ENCODE peak calls at places on chromosomes 7 and 10, in five cellular contexts. W is CD8-positive, alpha-beta memory T cell; T is aorta; S is naive thymus-derived CD4-positive, alpha-beta T cell; M is CD4-positive, alpha-beta T cell. P is an unnamed sample. For H3K27me3, the result is how much of the 10 kb centered on the place peaks cover.

GRCh38 chr10:44435196-44435595 is 50.3 kb upstream of the CXCL12 start:
- DNase-seq in W (no peak), T (no peak), S (no peak), M (no peak), P (no peak)

GRCh38 chr7:94195201-94195600 is 191.0 kb upstream of the BET1 start:
- DNase-seq in W (no peak), T (no peak), S (no peak), M (no peak), P (no peak)

GRCh38 chr7:152851326-152851725 is 91.8 kb downstream of the ACTR3B start:
- DNase-seq in W (no peak), T (no peak), S (no peak), M (no peak), P (no peak)

GRCh38 chr10:8331896-8332729 is 277.6 kb downstream of the GATA3 start:
- DNase-seq in W (peak), T (peak), S (peak), M (peak), P (peak)

GRCh38 chr7:26153823-26154783 is 2.1 kb downstream of the NFE2L3 start:
- DNase-seq in W (no peak), T (no peak), S (peak), M (no peak), P (peak)

GRCh38 chr10:46232666-46233065 is 54.1 kb upstream of the ANTXRL start:
- DNase-seq in W (no peak), T (peak), S (peak), M (no peak), P (no peak)

GRCh38 chr10:72285972-72286521 is 12.3 kb downstream of the DDIT4 start:
- DNase-seq in W (no peak), T (no peak), S (no peak), M (no peak), P (no peak)

GRCh38 chr10:21673668-21674067 is 139.6 kb downstream of the MLLT10 start:
- DNase-seq in W (no peak), T (no peak), S (no peak), M (no peak), P (no peak)

GRCh38 chr7:25093268-25093802 is 31.7 kb downstream of the CYCS start:
- DNase-seq in W (peak), T (peak), S (peak), M (peak), P (peak)

GRCh38 chr10:124044143-124044862 is 49.1 kb downstream of the CHST15 start:
- DNase-seq in W (no peak), T (peak), S (no peak), M (no peak), P (no peak)

GRCh38 chr10:57023626-57024025 is 662.6 kb upstream of the ZWINT start:
- DNase-seq in W (no peak), T (no peak), S (no peak), M (no peak), P (no peak)

GRCh38 chr7:96120856-96121255 is 201.0 kb downstream of the SLC25A13 start:
- DNase-seq in W (no peak), T (no peak), S (no peak), M (no peak), P (no peak)

GRCh38 chr10:80580811-80581468 is 43.2 kb downstream of the SH2D4B start:
- DNase-seq in W (no peak), T (no peak), S (no peak), M (no peak), P (no peak)

GRCh38 chr7:128221929-128222403 is 19.1 kb upstream of the LEP start:
- DNase-seq in W (no peak), T (peak), S (no peak), M (no peak), P (no peak)

GRCh38 chr10:48254745-48255144 is 19.8 kb downstream of the FRMPD2 start:
- DNase-seq in W (no peak), T (no peak), S (no peak), M (no peak), P (no peak)

GRCh38 chr10:77820349-77820748 is 106.2 kb downstream of the DLG5 start:
- DNase-seq in W (no peak), T (peak), S (no peak), M (no peak), P (no peak)

GRCh38 chr10:7152982-7153381 is 257.9 kb downstream of the SFMBT2 start:
- DNase-seq in W (no peak), T (no peak), S (no peak), M (no peak), P (no peak)

GRCh38 chr7:105000927-105001336 is 13.1 kb upstream of the KMT2E start:
- DNase-seq in W (no peak), T (no peak), S (no peak), M (no peak), P (no peak)

GRCh38 chr7:100728196-100728595 is 5.2 kb upstream of the ZAN start:
- DNase-seq in W (no peak), T (no peak), S (no peak), M (no peak), P (no peak)

GRCh38 chr7:101990811-101991418 is 173.5 kb downstream of the CUX1 start:
- DNase-seq in W (no peak), T (no peak), S (no peak), M (no peak), P (no peak)

GRCh38 chr10:13382759-13383753 is 35.0 kb upstream of the SEPHS1 start:
- DNase-seq in W (no peak), T (no peak), S (no peak), M (no peak), P (no peak)

GRCh38 chr7:43639858-43640491 is 57.1 kb downstream of the STK17A start:
- DNase-seq in W (no peak), T (no peak), S (no peak), M (no peak), P (peak)

GRCh38 chr10:79391231-79392019 is 44.2 kb downstream of the PPIF start:
- DNase-seq in W (no peak), T (no peak), S (no peak), M (no peak), P (peak)

GRCh38 chr7:36040679-36041078 is 112.4 kb upstream of the EEPD1 start:
- DNase-seq in W (no peak), T (no peak), S (no peak), M (no peak), P (no peak)

GRCh38 chr10:122567056-122567660 is 6.6 kb downstream of the DMBT1 start:
- DNase-seq in W (peak), T (peak), S (peak), M (no peak), P (no peak)

GRCh38 chr7:106840342-106840741 is 24.7 kb upstream of the PIK3CG start:
- DNase-seq in W (no peak), T (no peak), S (no peak), M (no peak), P (no peak)

GRCh38 chr7:44486693-44487092 is 3.8 kb downstream of the NUDCD3 start:
- DNase-seq in W (no peak), T (no peak), S (no peak), M (no peak), P (no peak)

GRCh38 chr10:77274046-77274795 is 363.4 kb downstream of the KCNMA1 start:
- DNase-seq in W (no peak), T (no peak), S (no peak), M (no peak), P (no peak)

GRCh38 chr7:24756989-24757798 is at the start of gene GSDME:
- DNase-seq in W (peak), T (peak), S (peak), M (peak), P (peak)

GRCh38 chr7:35037526-35038339 is 448 bp upstream of the DPY19L1 start:
- DNase-seq in W (peak), T (peak), S (peak), M (peak), P (peak)

GRCh38 chr10:51117053-51117660 is 42.9 kb downstream of the PRKG1 start:
- DNase-seq in W (no peak), T (no peak), S (no peak), M (no peak), P (no peak)

GRCh38 chr7:117889611-117890010 is 16.4 kb upstream of the CTTNBP2 start:
- DNase-seq in W (no peak), T (no peak), S (no peak), M (no peak), P (no peak)

GRCh38 chr7:144019457-144019856 is 19.3 kb downstream of the OR6B1 start:
- DNase-seq in W (no peak), T (no peak), S (no peak), M (no peak), P (peak)

DNA sequence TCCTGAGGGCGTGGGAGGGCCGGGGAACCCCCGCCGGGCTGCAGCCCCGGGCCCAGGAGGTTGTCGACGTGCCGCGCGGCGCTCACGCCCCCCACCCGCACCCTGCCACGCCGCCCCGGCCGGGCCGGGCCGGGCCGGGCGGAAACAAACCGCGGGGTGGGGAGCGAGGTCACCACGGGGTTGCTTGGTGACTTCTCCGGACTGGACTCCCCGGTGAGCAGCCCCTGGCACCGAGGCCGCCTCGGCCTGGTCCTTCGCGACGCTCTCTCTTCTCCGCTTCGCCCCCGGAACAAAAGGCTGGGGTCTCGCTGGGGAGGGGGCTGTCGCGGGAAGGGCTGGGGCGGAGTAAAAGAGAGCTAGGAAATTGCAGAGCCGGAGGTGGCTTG is 478 bp downstream of the WIPF3 start:
- DNase-seq in W (no peak), T (no peak), S (no peak), M (no peak), P (no peak)
- H3K27me3 ChIP-seq in W (under half), T (under half), S (under half), M (half or more), P (under half)

DNA sequence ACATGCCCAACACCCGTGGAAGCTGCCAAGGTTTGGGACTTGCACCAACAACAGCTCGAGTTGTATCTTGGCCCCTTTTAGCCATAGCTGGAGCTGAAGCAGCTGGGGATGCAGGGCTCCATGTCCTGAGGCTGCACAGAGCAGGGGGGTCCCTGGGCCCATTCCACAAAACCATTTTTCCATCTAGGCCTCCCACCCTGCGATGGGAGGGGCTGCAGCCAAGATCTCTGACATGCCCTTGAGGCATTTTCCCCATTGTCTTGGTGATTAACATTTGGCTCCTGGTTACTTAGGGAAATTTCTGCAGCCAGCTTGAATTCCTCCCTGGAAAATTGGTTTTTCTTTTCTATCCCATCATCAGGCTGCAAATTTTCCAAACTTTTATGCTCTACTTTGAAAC is 637.8 kb upstream of the VSTM2A start:
- DNase-seq in W (no peak), T (no peak), S (no peak), M (no peak), P (no peak)
- H3K27me3 ChIP-seq in W (under half), T (under half), S (under half), M (under half), P (under half)

GRCh38 chr10:126842356-126842755 is 62.9 kb upstream of the DOCK1 start:
- DNase-seq in W (no peak), T (no peak), S (no peak), M (no peak), P (no peak)

GRCh38 chr10:126842836-126843235 is 62.4 kb upstream of the DOCK1 start:
- DNase-seq in W (no peak), T (no peak), S (no peak), M (no peak), P (no peak)

GRCh38 chr10:126841341-126841902 is 63.8 kb upstream of the DOCK1 start:
- DNase-seq in W (no peak), T (no peak), S (no peak), M (no peak), P (no peak)

GRCh38 chr10:126839094-126839761 is 66.0 kb upstream of the DOCK1 start:
- DNase-seq in W (no peak), T (no peak), S (no peak), M (no peak), P (no peak)

DNA sequence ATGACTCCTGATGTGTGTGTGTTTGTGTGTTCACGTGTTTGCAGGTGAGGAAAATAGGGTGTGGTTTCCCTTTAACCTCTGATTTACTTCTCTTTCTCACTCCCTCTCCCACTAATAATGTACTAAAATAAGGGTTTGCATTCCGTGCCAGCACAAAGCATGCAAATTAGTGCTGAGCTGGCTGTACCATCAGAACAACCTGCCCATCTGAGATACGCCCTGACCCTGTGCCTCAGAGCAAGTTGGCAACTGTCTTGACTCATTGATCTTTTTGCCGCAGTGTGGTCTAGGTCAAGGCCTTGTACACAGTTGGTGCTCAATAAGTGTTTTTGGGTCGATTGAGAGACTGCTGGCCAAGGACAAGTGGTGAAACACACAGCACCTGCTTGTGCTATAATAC is 64.5 kb upstream of the DOCK1 start:
- DNase-seq in W (no peak), T (no peak), S (no peak), M (no peak), P (no peak)
- H3K27me3 ChIP-seq in W (under half), T (under half), S (under half), M (under half), P (under half)

GRCh38 chr10:33334839-33335549 is 527 bp upstream of the NRP1 start:
- DNase-seq in W (no peak), T (peak), S (peak), M (no peak), P (peak)

GRCh38 chr10:33337335-33337854 is 2.9 kb upstream of the NRP1 start:
- DNase-seq in W (no peak), T (peak), S (no peak), M (no peak), P (peak)

GRCh38 chr10:33336606-33337334 is 2.3 kb upstream of the NRP1 start:
- DNase-seq in W (no peak), T (peak), S (peak), M (no peak), P (peak)

GRCh38 chr10:33335550-33335799 is 1.0 kb upstream of the NRP1 start:
- DNase-seq in W (no peak), T (no peak), S (no peak), M (no peak), P (no peak)

DNA sequence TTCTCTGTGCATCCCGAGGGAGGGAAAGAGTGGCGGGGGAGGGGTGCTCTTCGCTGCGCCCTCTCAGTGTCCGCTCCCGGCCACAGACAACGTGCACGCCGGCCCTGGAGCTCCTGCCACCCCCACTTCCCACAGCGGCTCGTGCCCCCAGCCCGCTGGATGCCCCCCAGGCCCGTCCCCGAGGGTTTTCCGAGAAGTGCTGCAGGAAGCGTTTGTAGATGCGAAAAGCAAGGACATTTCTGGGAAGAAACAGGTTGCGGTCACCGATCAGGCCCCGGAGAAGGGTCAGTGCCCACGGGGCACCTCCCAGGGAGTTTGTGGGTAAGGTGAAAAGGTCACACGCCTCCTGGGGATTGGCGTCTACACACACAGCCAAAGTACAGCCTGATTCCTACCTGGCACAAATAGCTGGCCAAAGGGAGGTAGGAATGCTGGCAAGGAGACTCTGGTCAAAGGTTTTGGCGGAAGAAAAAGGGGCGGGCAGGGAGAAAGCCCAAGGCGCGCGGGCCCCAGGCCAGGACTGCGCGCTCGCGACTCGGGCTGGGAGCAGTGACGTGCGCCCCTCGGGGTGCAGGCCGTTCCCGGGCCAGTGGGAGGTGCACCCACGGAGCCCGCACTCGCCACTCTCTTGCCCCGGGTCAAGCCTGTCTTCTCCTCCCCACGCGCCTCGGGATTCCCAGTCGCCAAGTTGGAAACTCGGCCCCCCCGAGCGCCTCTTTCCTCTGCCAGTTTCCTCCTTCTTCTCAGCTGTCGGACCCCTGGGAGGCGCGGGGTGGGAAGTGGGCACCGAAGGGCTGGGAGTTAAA is 1.5 kb upstream of the NRP1 start:
- DNase-seq in W (no peak), T (peak), S (peak), M (no peak), P (peak)
- H3K27me3 ChIP-seq in W (under half), T (under half), S (under half), M (half or more), P (under half)

DNA sequence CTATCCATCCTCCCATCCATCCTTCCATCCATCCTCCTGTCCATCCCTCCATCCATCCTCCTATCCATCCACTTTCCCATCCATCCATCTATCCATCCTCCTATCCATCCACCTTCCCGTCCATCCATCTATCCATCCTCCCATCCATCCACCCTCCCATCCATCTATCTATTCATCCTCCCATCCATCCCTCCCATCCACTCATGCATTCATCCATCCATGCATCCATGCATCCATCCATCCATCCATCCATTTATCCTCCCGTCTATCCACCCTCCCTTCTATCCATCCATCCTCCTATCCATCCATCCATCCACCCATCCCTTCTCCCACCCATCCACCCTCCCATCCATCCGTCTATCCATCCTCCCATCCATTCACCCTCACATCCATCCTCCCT is 25.2 kb upstream of the PSMG3 start:
- DNase-seq in W (no peak), T (no peak), S (no peak), M (no peak), P (no peak)
- H3K27me3 ChIP-seq in W (under half), T (under half), S (under half), M (under half), P (half or more)

GRCh38 chr10:96130326-96130758 is 245 bp downstream of the ZNF518A start:
- DNase-seq in W (peak), T (peak), S (peak), M (peak), P (peak)

GRCh38 chr10:96122824-96123223 is 7.3 kb upstream of the ZNF518A start:
- DNase-seq in W (no peak), T (no peak), S (no peak), M (no peak), P (no peak)

GRCh38 chr10:96124230-96125141 is 5.6 kb upstream of the ZNF518A start:
- DNase-seq in W (no peak), T (no peak), S (no peak), M (no peak), P (no peak)

GRCh38 chr10:96129387-96130325 is at the start of gene ZNF518A:
- DNase-seq in W (peak), T (peak), S (peak), M (peak), P (peak)

DNA sequence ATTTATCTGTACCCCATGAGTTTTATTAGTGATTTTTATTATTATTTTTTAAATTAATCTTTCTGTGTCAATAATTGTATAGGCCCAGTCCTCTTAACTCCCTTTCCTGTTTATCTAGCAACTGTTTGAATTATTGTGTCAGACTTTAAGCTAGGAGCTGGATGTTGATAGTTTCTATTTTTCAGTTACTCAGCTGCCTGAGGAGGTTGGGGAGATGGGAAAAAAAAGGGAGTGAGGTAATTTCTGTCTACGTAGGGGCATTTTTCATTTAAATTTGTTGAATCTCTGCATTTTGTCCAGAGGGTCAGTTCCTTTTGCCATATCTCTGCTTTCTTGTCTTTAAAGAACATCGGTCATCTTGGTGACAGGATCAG is 5.0 kb upstream of the ZNF518A start:
- DNase-seq in W (no peak), T (no peak), S (no peak), M (no peak), P (no peak)
- H3K27me3 ChIP-seq in W (under half), T (under half), S (under half), M (half or more), P (under half)

DNA sequence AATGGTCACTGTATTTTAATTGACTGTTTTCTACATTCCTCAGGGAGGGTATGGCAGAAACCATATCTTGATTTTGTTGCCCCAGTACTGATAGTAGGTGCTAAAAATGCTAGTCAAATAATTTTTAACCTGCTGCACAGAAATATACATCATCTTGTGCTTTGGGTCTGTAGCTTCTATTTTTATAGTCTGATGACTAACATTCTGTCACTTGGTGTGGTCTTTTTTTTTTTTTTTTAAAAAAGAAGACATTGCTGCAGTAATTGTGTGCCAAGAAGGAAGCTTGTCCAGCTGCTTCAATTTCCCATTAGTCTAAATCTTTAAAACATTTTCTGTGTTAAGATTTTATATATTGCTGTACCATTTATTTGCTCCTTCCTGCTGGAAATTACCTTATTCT is 83.6 kb downstream of the ICA1 start:
- DNase-seq in W (no peak), T (no peak), S (no peak), M (no peak), P (no peak)
- H3K27me3 ChIP-seq in W (under half), T (under half), S (under half), M (under half), P (under half)

P was measured in heart left ventricle.